ENCODE peak calls at places on chromosomes 1 and 21, in eight cellular contexts. P is suprapubic skin, H is esophagus muscularis mucosa, S is sigmoid colon, X is SK-N-SH, A is tibial nerve, M is stomach, R is ovary. F is an unnamed sample.

GRCh38 chr21:15415541-15416261 is 314.1 kb upstream of the USP25 start:
- DNase-seq in X (no peak), P (no peak), A (no peak), M (no peak), H (no peak), S (no peak), R (no peak), F (no peak)

GRCh38 chr21:27426196-27426595 is 459.3 kb upstream of the ADAMTS5 start:
- DNase-seq in R (no peak), M (no peak), X (peak; percentile 4), A (no peak), H (no peak), P (no peak), S (no peak), F (no peak)

GRCh38 chr1:46449223-46450159 is 40.1 kb upstream of the DMBX1 start:
- DNase-seq in M (no peak), R (no peak), A (no peak), P (no peak), H (no peak), S (no peak), X (no peak), F (no peak)

GRCh38 chr1:240683576-240683975 is 71.6 kb upstream of the GREM2 start:
- DNase-seq in X (no peak), P (peak; percentile 74), S (no peak), H (no peak), A (no peak), M (no peak), R (no peak), F (peak; percentile 8)

GRCh38 chr1:26053718-26054572 is 8.0 kb upstream of the SLC30A2 start:
- DNase-seq in A (no peak), H (no peak), P (no peak), M (no peak), S (no peak), R (no peak), X (no peak), F (no peak)

GRCh38 chr1:112263464-112263863 is 132.6 kb upstream of the CTTNBP2NL start:
- DNase-seq in R (no peak), H (no peak), X (no peak), M (no peak), S (no peak), P (no peak), A (no peak), F (no peak)

GRCh38 chr1:40978886-40979240 is 633 bp upstream of the CTPS1 start:
- DNase-seq in X (no peak), H (no peak), P (no peak), M (no peak), R (no peak), A (no peak), S (peak; percentile 69), F (no peak)

GRCh38 chr1:248838357-248839167 is 538 bp downstream of the ZNF672 start:
- DNase-seq in A (peak; percentile 72), S (peak; percentile 97), M (peak; percentile 94), R (peak; percentile 88), P (peak; percentile 95), X (peak; percentile 85), H (peak; percentile 97), F (peak; percentile 92)

GRCh38 chr21:21921410-21922232 is 923.4 kb downstream of the NCAM2 start:
- DNase-seq in A (no peak), X (peak; percentile 16), H (no peak), M (no peak), P (no peak), S (no peak), R (no peak), F (no peak)

GRCh38 chr1:211127166-211127565 is 6.8 kb downstream of the KCNH1 start:
- DNase-seq in R (no peak), M (no peak), X (no peak), S (no peak), H (no peak), A (no peak), P (no peak), F (no peak)

GRCh38 chr21:25573409-25574206 is 33.7 kb downstream of the MRPL39 start:
- DNase-seq in S (no peak), M (no peak), A (no peak), H (no peak), P (no peak), R (no peak), X (peak; percentile 27), F (no peak)

GRCh38 chr1:24393892-24394291 is 19.7 kb downstream of the STPG1 start:
- DNase-seq in H (peak; percentile 57), R (no peak), S (no peak), A (no peak), X (no peak), P (no peak), M (no peak), F (no peak)

GRCh38 chr21:45539796-45540600 is 2.2 kb downstream of the SLC19A1 start:
- DNase-seq in H (no peak), A (peak; percentile 8), X (no peak), R (peak; percentile 22), M (peak; percentile 24), S (peak; percentile 57), P (peak; percentile 48), F (no peak)

GRCh38 chr1:226708967-226709396 is 30.1 kb downstream of the ITPKB start:
- DNase-seq in P (peak; percentile 74), A (no peak), S (no peak), X (no peak), H (no peak), R (no peak), M (no peak), F (no peak)

GRCh38 chr1:156816561-156817328 is at the start of gene SH2D2A:
- DNase-seq in P (no peak), A (no peak), H (peak; percentile 93), X (no peak), S (peak; percentile 78), R (no peak), M (peak; percentile 65), F (peak; percentile 72)

GRCh38 chr1:59229138-59229537 is 67.8 kb upstream of the FGGY start:
- DNase-seq in M (no peak), A (no peak), P (no peak), R (no peak), H (no peak), X (no peak), S (no peak), F (no peak)
- TF ChIP-seq EP300 in M (no peak), A (no peak), P (no peak), R (no peak), H (no peak), X (no peak), S (no peak), F (no peak)

GRCh38 chr1:182794802-182795201 is 5.2 kb downstream of the NPL start:
- DNase-seq in X (no peak), A (no peak), H (no peak), M (no peak), P (no peak), S (no peak), R (no peak), F (no peak)
- H3K4me3 ChIP-seq in X (no peak overlapping the region), A (no peak overlapping the region), H (no peak overlapping the region), M (no peak overlapping the region), P (no peak overlapping the region), S (no peak overlapping the region), R (no peak overlapping the region), F (no peak overlapping the region)

DNA sequence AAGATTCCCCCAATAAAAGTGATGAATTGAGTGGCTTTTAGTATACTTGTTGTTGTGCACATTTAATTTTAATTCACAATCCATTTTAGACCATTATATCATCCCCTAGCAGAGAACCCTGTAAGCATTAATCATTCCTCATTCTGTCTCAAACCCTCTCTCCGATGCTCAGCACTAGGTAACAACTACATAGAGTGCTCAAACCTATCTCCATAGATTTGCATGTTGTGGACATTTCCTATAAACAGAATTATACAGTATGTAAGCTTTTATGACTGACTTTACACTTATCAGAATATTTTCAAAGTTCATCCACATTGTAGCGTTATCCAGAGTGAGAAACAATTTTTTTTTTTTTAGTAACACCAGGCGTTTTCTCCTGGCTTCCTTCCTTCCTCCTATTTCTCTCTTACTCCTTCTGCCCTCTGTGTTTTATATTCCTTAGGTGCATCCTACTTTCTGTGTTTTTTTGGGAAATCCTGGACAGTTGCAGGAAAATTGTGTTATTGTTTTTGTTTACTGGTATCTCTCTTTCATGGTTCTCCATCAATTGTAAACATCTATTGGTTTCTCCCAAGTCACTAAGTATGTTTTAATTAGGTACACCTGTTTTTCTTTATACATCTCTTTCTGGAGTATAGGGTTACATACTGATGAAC is 1528.0 kb upstream of the TPTE start:
- DNase-seq in X (no peak), H (peak; percentile 60), S (no peak), A (no peak), P (no peak), M (no peak), R (no peak), F (no peak)
- TF ChIP-seq EP300 in X (no peak), H (no peak), S (no peak), A (no peak), P (no peak), M (no peak), R (no peak), F (no peak)

GRCh38 chr1:1079408-1080121 is 5.5 kb upstream of the RNF223 start:
- DNase-seq in P (peak; percentile 74), H (no peak), S (peak; percentile 81), A (no peak), M (peak; percentile 77), R (peak; percentile 43), X (peak; percentile 83), F (peak; percentile 70)
- H3K4me3 ChIP-seq in P (peak overlapping the region; percentile 38), H (peak overlapping the region; percentile 47), S (no peak overlapping the region), A (peak overlapping the region; percentile 19), M (peak overlapping the region; percentile 33), R (peak overlapping the region; percentile 16), X (peak overlapping the region; percentile 16), F (peak overlapping the region; percentile 26)

GRCh38 chr1:204493145-204493881 is 1.3 kb downstream of the PIK3C2B start:
- DNase-seq in P (peak; percentile 93), H (no peak), X (peak; percentile 61), R (peak; percentile 51), A (no peak), M (peak; percentile 91), S (peak; percentile 87), F (peak; percentile 90)
- TF ChIP-seq EP300 in P (no peak), H (no peak), X (no peak), R (no peak), A (no peak), M (no peak), S (no peak), F (no peak)